ENCODE peak calls at places on chromosomes 13 and 19, in eight cellular contexts. N is pancreas; X is CD8-positive, alpha-beta T cell; U is mucosa of descending colon; E is neural crest cell; W is body of pancreas; T is fibroblast of lung; F is nephron progenitor cell. Z is an unnamed sample.

GRCh38 chr19:41967056-41967783 is 8.1 kb upstream of the RABAC1 start:
- DNase-seq in N (no peak), X (no peak), U (no peak), E (no peak), W (no peak), T (no peak), F (no peak), Z (no peak)

GRCh38 chr19:2627855-2628254 is 74.6 kb downstream of the GNG7 start:
- DNase-seq in N (no peak), X (no peak), U (no peak), E (no peak), W (no peak), T (peak), F (no peak), Z (no peak)

GRCh38 chr19:52138614-52139290 is 986 bp downstream of the ZNF616 start:
- DNase-seq in N (no peak), X (no peak), U (peak), E (peak), W (peak), T (peak), F (peak), Z (peak)

GRCh38 chr13:51564252-51564651 is 20.0 kb upstream of the WDFY2 start:
- DNase-seq in N (no peak), X (no peak), U (no peak), E (no peak), W (no peak), T (no peak), F (no peak), Z (no peak)

GRCh38 chr13:110283661-110284516 is 23.1 kb downstream of the COL4A1 start:
- DNase-seq in N (no peak), X (no peak), U (no peak), E (no peak), W (no peak), T (peak), F (no peak), Z (no peak)

GRCh38 chr19:40337594-40337993 is 10.6 kb downstream of the C19orf47 start:
- DNase-seq in N (no peak), X (no peak), U (no peak), E (no peak), W (no peak), T (no peak), F (no peak), Z (no peak)

GRCh38 chr13:23350009-23350408 is 83.5 kb downstream of the SACS start:
- DNase-seq in N (no peak), X (no peak), U (no peak), E (no peak), W (no peak), T (peak), F (no peak), Z (no peak)

GRCh38 chr13:45500492-45501174 is 35.9 kb downstream of the COG3 start:
- DNase-seq in N (no peak), X (no peak), U (no peak), E (no peak), W (no peak), T (peak), F (no peak), Z (no peak)

GRCh38 chr19:44113784-44114390 is 688 bp downstream of the ZNF225 start:
- DNase-seq in N (peak), X (no peak), U (peak), E (no peak), W (no peak), T (no peak), F (peak), Z (peak)

GRCh38 chr13:84655677-84656076 is 773.4 kb upstream of the SLITRK1 start:
- DNase-seq in N (no peak), X (no peak), U (no peak), E (no peak), W (no peak), T (peak), F (no peak), Z (no peak)

GRCh38 chr19:2798733-2799132 is 13.4 kb downstream of the THOP1 start:
- DNase-seq in N (no peak), X (no peak), U (no peak), E (no peak), W (peak), T (no peak), F (no peak), Z (no peak)

GRCh38 chr13:78497702-78498319 is 105.5 kb downstream of the POU4F1 start:
- DNase-seq in N (no peak), X (no peak), U (no peak), E (no peak), W (no peak), T (no peak), F (no peak), Z (no peak)

GRCh38 chr19:48455908-48456562 is 661 bp downstream of the KCNJ14 start:
- DNase-seq in N (peak), X (no peak), U (no peak), E (no peak), W (no peak), T (no peak), F (no peak), Z (no peak)

GRCh38 chr19:484494-484893 is 11.8 kb upstream of the MADCAM1 start:
- DNase-seq in N (peak), X (no peak), U (no peak), E (no peak), W (no peak), T (no peak), F (no peak), Z (no peak)

GRCh38 chr19:480016-480855 is 16.1 kb upstream of the MADCAM1 start:
- DNase-seq in N (peak), X (peak), U (peak), E (peak), W (peak), T (peak), F (peak), Z (peak)

GRCh38 chr19:485122-485521 is 11.2 kb upstream of the MADCAM1 start:
- DNase-seq in N (peak), X (no peak), U (no peak), E (no peak), W (no peak), T (no peak), F (no peak), Z (no peak)

GRCh38 chr19:483332-484072 is 12.8 kb upstream of the MADCAM1 start:
- DNase-seq in N (peak), X (no peak), U (no peak), E (no peak), W (no peak), T (no peak), F (no peak), Z (no peak)

GRCh38 chr19:482186-483041 is 13.9 kb upstream of the MADCAM1 start:
- DNase-seq in N (peak), X (no peak), U (no peak), E (no peak), W (peak), T (no peak), F (no peak), Z (no peak)
- TF ChIP-seq CTCF in N (no peak), X (no peak), U (no peak), E (no peak), W (no peak), T (no peak), F (no peak), Z (no peak)

DNA sequence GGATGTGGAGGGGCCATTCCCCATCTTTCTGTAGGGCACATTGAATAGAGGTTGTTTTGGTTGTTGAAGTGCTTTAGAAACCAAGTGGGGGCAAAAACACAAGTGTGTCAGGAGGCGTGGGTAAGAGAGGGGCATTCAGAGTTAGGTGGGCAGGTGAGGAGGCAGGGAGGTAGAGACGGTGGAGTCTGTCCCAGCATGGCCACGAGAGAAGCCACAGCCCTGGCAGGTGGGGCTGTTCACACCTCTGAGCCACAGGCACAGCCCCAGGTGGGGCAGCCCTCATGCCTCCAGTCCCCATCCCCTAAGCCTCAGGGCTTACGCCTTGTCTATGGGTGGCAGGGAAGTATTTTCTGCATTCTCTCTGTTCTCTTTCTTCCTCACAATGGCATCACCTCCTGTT is 43.7 kb downstream of the KCTD15 start:
- DNase-seq in N (no peak), X (no peak), U (no peak), E (no peak), W (no peak), T (no peak), F (no peak), Z (no peak)
- TF ChIP-seq CTCF in N (no peak), X (no peak), U (no peak), E (no peak), W (no peak), T (no peak), F (no peak), Z (no peak)

DNA sequence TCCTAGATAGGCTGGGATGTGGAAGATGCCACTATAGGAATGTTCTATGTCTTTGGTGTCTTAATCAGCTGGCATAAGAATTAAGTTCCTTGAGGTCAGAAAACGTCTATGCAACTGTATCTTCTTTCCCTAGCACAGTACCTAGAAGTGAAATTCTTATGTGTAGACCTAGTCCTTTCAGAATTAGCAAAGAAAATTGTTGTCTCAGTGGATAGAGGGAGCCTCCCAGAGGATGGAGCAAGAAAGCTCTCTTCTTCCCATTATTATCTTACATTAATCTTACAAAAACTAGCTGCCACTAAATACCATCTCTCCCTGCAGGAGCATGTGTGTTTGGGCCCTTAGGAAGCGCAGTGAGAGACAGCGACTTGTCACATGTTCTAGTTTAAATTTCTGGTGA is 11.6 kb downstream of the CLDN10 start:
- DNase-seq in N (no peak), X (no peak), U (no peak), E (no peak), W (no peak), T (no peak), F (no peak), Z (no peak)
- TF ChIP-seq CTCF in N (no peak), X (no peak), U (no peak), E (no peak), W (no peak), T (no peak), F (no peak), Z (no peak)

GRCh38 chr13:39767791-39768564 is 112.5 kb downstream of the COG6 start:
- DNase-seq in N (no peak), X (no peak), U (peak), E (no peak), W (no peak), T (no peak), F (no peak), Z (no peak)

GRCh38 chr13:39768962-39769361 is 113.5 kb downstream of the COG6 start:
- DNase-seq in N (no peak), X (no peak), U (no peak), E (no peak), W (no peak), T (no peak), F (no peak), Z (no peak)

GRCh38 chr13:39770514-39770913 is 115.1 kb downstream of the COG6 start:
- DNase-seq in N (no peak), X (no peak), U (no peak), E (no peak), W (no peak), T (no peak), F (no peak), Z (no peak)

GRCh38 chr13:39766464-39767167 is 111.2 kb downstream of the COG6 start:
- DNase-seq in N (no peak), X (no peak), U (no peak), E (no peak), W (no peak), T (no peak), F (no peak), Z (no peak)

GRCh38 chr13:39765801-39766463 is 110.5 kb downstream of the COG6 start:
- DNase-seq in N (peak), X (no peak), U (peak), E (no peak), W (peak), T (peak), F (peak), Z (peak)
- TF ChIP-seq CTCF in N (no peak), X (no peak), U (no peak), E (no peak), W (no peak), T (no peak), F (no peak), Z (no peak)

DNA sequence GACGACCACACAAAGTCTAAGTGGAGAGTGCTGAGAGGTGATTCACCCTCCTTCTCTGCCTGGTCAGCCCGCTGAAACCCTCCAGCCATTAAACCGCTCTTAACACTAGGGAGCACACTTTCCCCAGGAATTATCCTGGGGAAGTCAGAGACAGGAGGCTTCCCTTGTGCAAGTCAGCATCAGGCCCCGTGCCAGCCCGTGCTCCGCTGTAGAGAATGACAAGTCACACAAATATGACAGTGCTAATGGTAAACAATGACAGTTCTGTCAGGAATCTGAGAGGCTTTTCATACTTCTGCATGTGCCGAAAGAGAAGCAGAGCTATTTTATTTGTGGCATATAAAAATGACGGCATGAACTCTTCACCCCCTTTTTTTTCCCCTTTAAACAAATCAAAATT is 816.9 kb upstream of the SLC10A2 start:
- DNase-seq in N (peak), X (no peak), U (peak), E (peak), W (peak), T (peak), F (peak), Z (peak)
- TF ChIP-seq CTCF in N (peak), X (no peak), U (no peak), E (peak), W (peak), T (peak), F (peak), Z (no peak)

GRCh38 chr13:46523972-46524737 is 28.8 kb upstream of the LRCH1 start:
- DNase-seq in N (no peak), X (no peak), U (no peak), E (no peak), W (no peak), T (no peak), F (no peak), Z (no peak)

GRCh38 chr13:46529509-46529908 is 23.5 kb upstream of the LRCH1 start:
- DNase-seq in N (no peak), X (no peak), U (no peak), E (no peak), W (no peak), T (no peak), F (no peak), Z (no peak)

GRCh38 chr13:46530084-46530935 is 22.7 kb upstream of the LRCH1 start:
- DNase-seq in N (no peak), X (no peak), U (no peak), E (no peak), W (no peak), T (peak), F (no peak), Z (no peak)

GRCh38 chr13:46527237-46527636 is 25.7 kb upstream of the LRCH1 start:
- DNase-seq in N (no peak), X (no peak), U (no peak), E (no peak), W (no peak), T (no peak), F (no peak), Z (no peak)

GRCh38 chr13:46526763-46527162 is 26.2 kb upstream of the LRCH1 start:
- DNase-seq in N (no peak), X (no peak), U (no peak), E (no peak), W (no peak), T (no peak), F (no peak), Z (no peak)
- TF ChIP-seq CTCF in N (no peak), X (no peak), U (no peak), E (no peak), W (no peak), T (no peak), F (no peak), Z (no peak)

DNA sequence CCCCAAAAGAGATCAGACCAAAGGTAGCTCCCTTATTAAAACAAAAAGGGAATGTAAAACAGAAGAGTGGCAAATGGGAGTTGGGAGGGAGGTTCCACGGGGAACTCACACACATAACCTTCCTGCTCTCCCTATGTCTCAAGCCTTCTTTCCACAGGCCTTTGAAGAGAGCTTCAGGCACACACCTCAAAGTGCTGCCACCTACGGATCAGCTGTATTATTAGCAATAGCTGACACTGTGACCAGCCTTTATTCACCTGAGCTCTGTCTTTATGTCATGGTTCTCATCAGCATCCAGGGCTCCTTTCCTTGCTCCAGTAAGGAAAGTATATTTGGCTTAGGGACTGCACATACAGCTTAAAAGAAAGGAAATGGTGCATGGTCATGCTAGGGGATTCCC is 11.3 kb downstream of the ZNF571 start:
- DNase-seq in N (no peak), X (no peak), U (no peak), E (no peak), W (no peak), T (no peak), F (no peak), Z (no peak)
- TF ChIP-seq CTCF in N (no peak), X (no peak), U (no peak), E (no peak), W (no peak), T (no peak), F (no peak), Z (no peak)

Z was measured in endothelial cell.